ENCODE peak calls at places on chromosomes 2 and 18, in ten cellular contexts. Z is mesothelial cell of epicardium, F is RWPE2, A is WTC11, Q is cardiac fibroblast, D is HCT116, I is fibroblast of pulmonary artery, L is WERI-Rb-1, G is progenitor cell of endocrine pancreas, W is AG09309. K is an unnamed sample.

GRCh38 chr2:122203523-122203922 is 448.1 kb downstream of the TSN start:
- DNase-seq in Z (no peak), A (no peak), Q (peak), D (no peak), L (no peak), W (peak), I (peak), G (no peak), F (no peak), K (no peak)

GRCh38 chr2:117980381-117980780 is 33.5 kb downstream of the CCDC93 start:
- DNase-seq in L (no peak), I (peak), D (no peak), G (no peak), F (no peak), Q (peak), Z (no peak), A (no peak), W (no peak), K (no peak)

GRCh38 chr2:187842978-187843847 is 289.0 kb upstream of the TFPI start:
- DNase-seq in G (no peak), I (peak), Z (no peak), D (peak), L (no peak), Q (peak), F (no peak), W (peak), A (no peak), K (no peak)

GRCh38 chr2:120780402-120780801 is 44.7 kb downstream of the GLI2 start:
- DNase-seq in G (no peak), D (no peak), F (no peak), Z (no peak), A (no peak), L (no peak), I (peak), Q (no peak), W (no peak), K (no peak)

GRCh38 chr2:197909377-197909776 is 105.0 kb downstream of the PLCL1 start:
- DNase-seq in I (peak), D (peak), Q (peak), A (no peak), F (no peak), W (peak), G (no peak), Z (no peak), L (peak), K (no peak)

GRCh38 chr18:730692-731091 is 18.3 kb upstream of the ENOSF1 start:
- DNase-seq in W (no peak), G (no peak), I (peak), L (no peak), A (no peak), Z (no peak), F (no peak), Q (no peak), D (no peak), K (no peak)

GRCh38 chr18:74450626-74451025 is 6.5 kb downstream of the DIPK1C start:
- DNase-seq in I (no peak), Q (no peak), F (no peak), G (no peak), L (no peak), A (no peak), Z (peak), D (no peak), W (no peak), K (no peak)

GRCh38 chr2:130183500-130184373 is 1.7 kb downstream of the MZT2B start:
- DNase-seq in G (no peak), W (no peak), L (no peak), I (peak), F (no peak), Q (peak), A (no peak), D (no peak), Z (no peak), K (no peak)

GRCh38 chr2:178205853-178206516 is 11.7 kb downstream of the OSBPL6 start:
- DNase-seq in G (no peak), L (no peak), Q (no peak), A (no peak), F (no peak), I (peak), W (no peak), Z (no peak), D (no peak), K (no peak)

GRCh38 chr18:48545690-48546365 is 7.0 kb downstream of the CTIF start:
- DNase-seq in D (no peak), F (no peak), W (peak), L (peak), Q (peak), G (no peak), A (peak), Z (peak), I (peak), K (no peak)

GRCh38 chr2:108451976-108452375 is 3.0 kb downstream of the GCC2 start:
- DNase-seq in A (no peak), Q (no peak), I (no peak), F (no peak), W (no peak), L (no peak), Z (no peak), D (no peak), G (no peak), K (no peak)

GRCh38 chr2:108449410-108450200 is 599 bp downstream of the GCC2 start:
- DNase-seq in Z (no peak), F (no peak), G (no peak), Q (peak), I (peak), A (no peak), W (no peak), L (no peak), D (peak), K (no peak)

GRCh38 chr2:108446703-108447102 is 2.3 kb upstream of the GCC2 start:
- DNase-seq in F (no peak), L (no peak), W (no peak), Z (no peak), G (no peak), Q (no peak), D (no peak), I (no peak), A (no peak), K (no peak)

GRCh38 chr2:108447947-108448677 is 894 bp upstream of the GCC2 start:
- DNase-seq in D (no peak), I (no peak), L (no peak), A (no peak), G (no peak), W (no peak), Q (no peak), F (no peak), Z (no peak), K (no peak)

GRCh38 chr2:108448678-108449409 is at the start of gene GCC2:
- DNase-seq in F (peak), L (peak), Z (peak), A (peak), D (peak), G (peak), I (peak), Q (peak), W (peak), K (peak)
- TF ChIP-seq CTCF in F (no peak), L (no peak), Z (no peak), A (no peak), D (no peak), G (no peak), I (no peak), Q (no peak), W (no peak), K (no peak)

GRCh38 chr2:97699765-97700444 is 13.5 kb upstream of the ZAP70 start:
- DNase-seq in I (peak), A (peak), Q (peak), Z (peak), D (peak), F (no peak), G (peak), L (peak), W (peak), K (no peak)
- TF ChIP-seq CTCF in I (peak), A (peak), Q (peak), Z (peak), D (peak), F (peak), G (peak), L (peak), W (peak), K (no peak)

GRCh38 chr18:10094154-10094553 is 180.3 kb downstream of the VAPA start:
- DNase-seq in F (no peak), I (no peak), Q (no peak), Z (no peak), A (no peak), D (no peak), W (no peak), G (no peak), L (no peak), K (no peak)

GRCh38 chr18:10090668-10091067 is 176.9 kb downstream of the VAPA start:
- DNase-seq in L (no peak), F (no peak), A (no peak), G (no peak), I (no peak), Z (no peak), Q (no peak), W (no peak), D (no peak), K (no peak)

GRCh38 chr18:10095356-10095755 is 181.5 kb downstream of the VAPA start:
- DNase-seq in A (no peak), Q (no peak), G (no peak), I (no peak), W (no peak), L (no peak), F (no peak), D (no peak), Z (no peak), K (no peak)

GRCh38 chr18:10089881-10090280 is 176.1 kb downstream of the VAPA start:
- DNase-seq in F (no peak), Z (no peak), D (no peak), G (no peak), W (no peak), L (no peak), I (no peak), Q (no peak), A (no peak), K (no peak)

DNA sequence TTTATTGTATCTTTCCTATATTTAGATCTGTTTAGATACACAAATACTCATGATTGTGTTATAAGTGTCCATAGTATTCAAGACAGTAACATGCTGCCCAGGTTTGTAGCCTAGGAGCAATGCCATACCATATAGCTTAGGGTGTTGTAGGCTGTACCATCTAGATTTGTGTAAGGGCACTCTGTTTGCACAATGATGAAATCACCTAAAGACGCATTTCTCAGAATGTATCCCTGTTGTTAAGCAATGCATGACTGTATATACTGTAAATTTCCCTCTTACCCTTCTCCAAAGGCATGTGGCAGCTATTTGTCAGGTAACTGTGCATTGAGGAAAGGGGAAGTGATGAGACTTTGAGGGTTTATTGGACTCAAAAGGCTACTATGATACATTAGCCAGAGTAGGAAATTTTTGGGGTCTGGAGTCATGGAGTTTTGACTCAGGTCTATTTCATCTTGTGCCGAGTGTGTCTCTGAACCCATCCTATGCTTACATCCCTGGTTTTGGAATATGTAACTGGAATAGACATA is 180.9 kb downstream of the VAPA start:
- DNase-seq in L (no peak), Q (no peak), G (no peak), I (no peak), D (no peak), F (no peak), Z (no peak), A (no peak), W (no peak), K (no peak)
- TF ChIP-seq CTCF in L (no peak), Q (no peak), G (no peak), I (no peak), D (no peak), F (no peak), Z (no peak), A (no peak), W (no peak), K (no peak)

GRCh38 chr2:46555011-46555410 is 75.6 kb downstream of the TMEM247 start:
- DNase-seq in I (no peak), A (peak), Q (no peak), Z (no peak), L (no peak), G (no peak), F (no peak), D (no peak), W (no peak), K (no peak)
- TF ChIP-seq CTCF in I (peak), A (peak), Q (peak), Z (peak), L (peak), G (peak), F (peak), D (peak), W (peak), K (no peak)